ENCODE peak calls at places on chromosomes 2 and 18, in four cellular contexts. L is HCT116, C is K562, Y is GM12878. M is an unnamed sample.

GRCh38 chr2:120283649-120284048 is 31.0 kb downstream of the RALB start:
- DNase-seq in C (no peak), L (no peak), Y (no peak), M (no peak)

GRCh38 chr2:110751642-110752041 is 19.3 kb downstream of the ACOXL start:
- DNase-seq in Y (no peak), C (no peak), L (no peak), M (no peak)

GRCh38 chr2:191622374-191623320 is 55.3 kb upstream of the NABP1 start:
- DNase-seq in C (no peak), L (no peak), Y (no peak), M (no peak)

GRCh38 chr2:237353207-237353606 is 60.8 kb downstream of the COL6A3 start:
- DNase-seq in C (no peak), L (no peak), Y (no peak), M (no peak)

GRCh38 chr2:172885996-172886395 is 150.4 kb downstream of the RAPGEF4 start:
- DNase-seq in L (no peak), C (no peak), Y (no peak), M (no peak)

GRCh38 chr2:134549104-134549503 is 169.7 kb downstream of the TMEM163 start:
- DNase-seq in Y (no peak), C (no peak), L (no peak), M (no peak)

GRCh38 chr18:8686556-8686955 is 18.8 kb upstream of the MTCL1 start:
- DNase-seq in L (no peak), Y (no peak), C (no peak), M (no peak)

GRCh38 chr2:239893236-239893515 is 132.0 kb downstream of the NDUFA10 start:
- DNase-seq in L (no peak), Y (no peak), C (peak; percentile 52), M (no peak)

GRCh38 chr2:127585270-127585807 is 49.9 kb downstream of the MYO7B start:
- DNase-seq in Y (no peak), C (no peak), L (no peak), M (no peak)

GRCh38 chr2:88707003-88707402 is 15.5 kb downstream of the RPIA start:
- DNase-seq in Y (no peak), C (no peak), L (no peak), M (no peak)

GRCh38 chr18:23619388-23619873 is 33.1 kb upstream of the NPC1 start:
- DNase-seq in Y (no peak), C (no peak), L (no peak), M (no peak)

GRCh38 chr2:177464549-177464948 is 72.0 kb downstream of the AGPS start:
- DNase-seq in L (no peak), C (no peak), Y (no peak), M (no peak)

GRCh38 chr2:166234112-166234846 is 106.5 kb upstream of the SCN1A start:
- DNase-seq in L (no peak), Y (no peak), C (no peak), M (no peak)

GRCh38 chr2:80086831-80087230 is 217.7 kb downstream of the LRRTM1 start:
- DNase-seq in C (peak; percentile 15), L (no peak), Y (no peak), M (no peak)

GRCh38 chr2:156329031-156329921 is 3.2 kb downstream of the NR4A2 start:
- DNase-seq in Y (no peak), L (no peak), C (no peak), M (peak; percentile 82)

GRCh38 chr2:60148717-60149116 is 404.7 kb downstream of the BCL11A start:
- DNase-seq in C (no peak), L (no peak), Y (no peak), M (no peak)

GRCh38 chr2:232532406-232532805 is 6.4 kb downstream of the CHRND start:
- DNase-seq in L (no peak), C (no peak), Y (no peak), M (no peak)

GRCh38 chr18:12061685-12062084 is 32.0 kb upstream of the ANKRD62 start:
- DNase-seq in Y (no peak), C (no peak), L (no peak), M (no peak)

GRCh38 chr2:149399934-149400615 is 69.7 kb downstream of the LYPD6 start:
- DNase-seq in Y (no peak), L (no peak), C (no peak), M (no peak)

GRCh38 chr2:187529977-187530721 is 24.1 kb downstream of the TFPI start:
- DNase-seq in C (no peak), Y (no peak), L (no peak), M (no peak)

GRCh38 chr2:151927501-151928221 is 99.4 kb upstream of the ARL5A start:
- DNase-seq in C (no peak), L (no peak), Y (no peak), M (no peak)

GRCh38 chr2:179954026-179954425 is 53.1 kb downstream of the CWC22 start:
- DNase-seq in C (no peak), L (no peak), Y (no peak), M (no peak)

GRCh38 chr18:12442946-12443345 is 35.2 kb downstream of the PRELID3A start:
- DNase-seq in Y (no peak), L (no peak), C (no peak), M (no peak)

GRCh38 chr2:61109291-61109690 is 43.6 kb downstream of the SANBR start:
- DNase-seq in Y (no peak), C (no peak), L (no peak), M (no peak)

GRCh38 chr2:109614715-109615636 is 812 bp downstream of the SOWAHC start:
- DNase-seq in C (no peak), Y (no peak), L (no peak), M (no peak)

GRCh38 chr2:94923196-94923595 is 52.0 kb downstream of the TEKT4 start:
- DNase-seq in Y (no peak), L (no peak), C (no peak), M (no peak)

GRCh38 chr2:196336715-196337617 is 165.6 kb upstream of the STK17B start:
- DNase-seq in C (peak; percentile 38), Y (peak; percentile 12), L (no peak), M (no peak)

GRCh38 chr2:6896930-6897759 is 19.6 kb downstream of the RSAD2 start:
- DNase-seq in C (peak; percentile 36), L (peak; percentile 26), Y (no peak), M (no peak)

GRCh38 chr18:33269223-33269622 is 171.3 kb downstream of the CCDC178 start:
- DNase-seq in L (no peak), C (no peak), Y (no peak), M (no peak)

GRCh38 chr18:33275843-33276242 is 164.7 kb downstream of the CCDC178 start:
- DNase-seq in L (no peak), C (no peak), Y (no peak), M (no peak)

GRCh38 chr18:33264566-33264965 is 176.0 kb downstream of the CCDC178 start:
- DNase-seq in L (no peak), Y (no peak), C (no peak), M (no peak)

DNA sequence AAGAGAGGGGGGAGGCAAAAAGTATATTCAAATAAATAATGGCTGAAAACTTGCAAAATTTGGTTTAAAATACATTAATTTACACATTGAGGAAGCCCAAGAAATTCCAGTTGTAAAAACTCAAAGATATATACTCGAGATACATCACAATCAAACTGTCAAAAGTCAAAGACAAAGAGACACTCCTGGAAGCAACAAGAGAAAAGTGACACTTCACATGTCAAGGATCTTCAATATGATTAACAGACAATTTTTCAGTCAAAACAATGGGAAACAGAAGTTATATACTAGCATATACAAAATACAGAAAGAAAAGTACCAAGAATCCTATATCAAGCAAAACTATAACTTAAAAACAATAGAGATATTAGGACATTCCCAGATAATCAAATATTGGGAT is 170.2 kb downstream of the CCDC178 start:
- DNase-seq in L (no peak), Y (no peak), C (no peak), M (no peak)
- TF ChIP-seq SRF in L (no peak), Y (no peak), C (no peak), M (no peak)

GRCh38 chr2:46181306-46181705 is 115.9 kb upstream of the EPAS1 start:
- DNase-seq in C (no peak), Y (no peak), L (no peak), M (no peak)

GRCh38 chr2:46180189-46180588 is 117.0 kb upstream of the EPAS1 start:
- DNase-seq in L (no peak), Y (no peak), C (no peak), M (no peak)

GRCh38 chr2:46181789-46182530 is 115.2 kb upstream of the EPAS1 start:
- DNase-seq in C (peak; percentile 17), L (no peak), Y (no peak), M (no peak)

GRCh38 chr2:46177461-46178089 is 119.6 kb upstream of the EPAS1 start:
- DNase-seq in Y (no peak), C (no peak), L (no peak), M (no peak)

DNA sequence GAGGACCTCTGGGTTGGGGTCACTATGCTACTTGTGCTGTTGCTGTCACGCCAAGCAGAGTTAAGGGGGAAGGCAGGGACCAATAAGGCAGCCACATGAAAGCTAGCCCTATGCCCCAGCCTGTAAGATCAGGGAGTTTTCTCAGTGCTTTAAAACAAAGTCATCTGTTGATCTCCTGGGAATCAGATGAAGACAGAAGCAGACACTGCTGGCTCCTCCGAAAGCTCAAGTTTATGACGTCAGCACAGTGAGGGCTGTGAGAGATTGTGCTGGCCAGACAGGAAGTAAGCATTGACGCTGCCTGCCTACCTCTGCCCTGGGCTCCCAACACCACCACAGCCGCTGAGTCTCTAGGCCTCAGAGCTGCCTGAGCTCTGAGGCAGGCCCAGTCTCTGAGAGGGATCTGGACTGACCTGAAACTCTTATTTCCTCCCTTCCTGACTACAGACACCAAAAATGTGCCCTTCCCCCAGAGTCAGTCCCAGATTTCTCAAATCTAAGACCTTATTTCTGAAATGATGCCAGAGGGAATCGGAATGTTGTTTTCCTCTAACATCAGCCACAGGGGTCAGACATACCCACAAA is 118.1 kb upstream of the EPAS1 start:
- DNase-seq in Y (peak; percentile 33), C (peak; percentile 15), L (no peak), M (no peak)
- TF ChIP-seq SIN3A in Y (no peak), C (no peak), L (no peak), M (no peak)

GRCh38 chr2:222969491-222969890 is 82.5 kb upstream of the KCNE4 start:
- DNase-seq in C (no peak), L (no peak), Y (no peak), M (no peak)
- TF ChIP-seq SRF in C (no peak), L (no peak), Y (no peak), M (no peak)

DNA sequence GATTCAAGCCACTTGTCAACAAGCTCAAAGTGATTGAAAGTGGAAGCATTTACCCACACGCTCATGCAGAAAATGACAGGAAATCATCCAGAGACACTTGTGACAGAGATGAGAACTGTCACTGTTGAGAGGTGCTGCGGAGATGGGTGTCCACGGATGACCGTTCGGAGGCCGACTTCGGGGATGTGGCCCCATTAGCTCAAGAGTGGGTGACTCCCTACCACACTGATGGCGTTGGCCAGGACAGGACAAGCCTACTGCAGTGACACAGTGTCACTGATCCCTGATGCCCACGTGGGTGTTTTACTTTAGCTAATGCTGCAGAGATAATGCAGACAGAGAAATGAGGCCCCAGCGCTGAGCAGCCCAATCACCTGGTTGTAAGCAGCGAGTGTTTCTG is 81.5 kb upstream of the YWHAQ start:
- DNase-seq in Y (no peak), L (no peak), C (no peak), M (no peak)
- TF ChIP-seq SIN3A in Y (no peak), L (no peak), C (no peak), M (no peak)

DNA sequence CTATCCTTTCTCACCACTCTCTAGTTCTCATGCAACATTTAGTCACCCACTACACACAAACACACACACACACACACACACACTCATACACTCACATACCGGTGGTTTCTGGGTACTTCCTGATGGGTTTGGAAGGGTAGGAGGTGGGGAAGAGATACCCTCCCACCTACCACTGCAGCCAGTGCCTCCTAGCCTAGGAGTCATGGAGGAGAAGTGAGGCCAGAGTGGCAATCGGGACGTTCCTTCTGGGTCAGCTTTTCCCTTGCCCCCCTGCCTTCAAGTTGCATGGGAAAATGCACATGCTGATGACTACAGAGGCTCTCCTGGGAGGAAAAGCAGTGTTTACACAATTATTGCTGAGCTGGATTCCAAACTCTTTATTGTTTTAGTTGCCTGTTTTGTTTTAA is 53.8 kb upstream of the SPATS2L start:
- DNase-seq in Y (no peak), C (no peak), L (no peak), M (no peak)
- TF ChIP-seq SRF in Y (no peak), C (no peak), L (no peak), M (no peak)

M was measured in H1.